ENCODE peak calls at places on chromosome 6, in seven cellular contexts. One of them, this sample, is unnamed.
A peak's percentile ranks its signal among the peaks of the same experiment; 100 is the strongest.

GRCh38 chr6:71347119-71347518 is 58.5 kb downstream of the OGFRL1 start:
- DNase-seq in fibroblast of mammary gland: no peak
- DNase-seq in activated effector memory CD4-positive, alpha-beta T cell treated with anti-CD3 and anti-CD28 coated beads, Interleukin-2, amount 50 U/mL, for 16 hours: no peak
- DNase-seq in LoVo: no peak
- DNase-seq in nephron progenitor cell: no peak
- DNase-seq in upper lobe of right lung: no peak
- DNase-seq in RPMI7951: no peak
- DNase-seq in this sample: no peak

GRCh38 chr6:155314773-155315515 is 660 bp upstream of the TFB1M start:
- DNase-seq in RPMI7951: peak; percentile 93
- DNase-seq in upper lobe of right lung: peak; percentile 71
- DNase-seq in nephron progenitor cell: no peak
- DNase-seq in fibroblast of mammary gland: peak; percentile 95
- DNase-seq in LoVo: peak; percentile 78
- DNase-seq in activated effector memory CD4-positive, alpha-beta T cell treated with anti-CD3 and anti-CD28 coated beads, Interleukin-2, amount 50 U/mL, for 16 hours: peak; percentile 79
- DNase-seq in this sample: peak; percentile 92

GRCh38 chr6:33840064-33840926 is 36.5 kb upstream of the MLN start:
- DNase-seq in activated effector memory CD4-positive, alpha-beta T cell treated with anti-CD3 and anti-CD28 coated beads, Interleukin-2, amount 50 U/mL, for 16 hours: peak; percentile 76
- DNase-seq in upper lobe of right lung: no peak
- DNase-seq in LoVo: peak; percentile 57
- DNase-seq in nephron progenitor cell: no peak
- DNase-seq in fibroblast of mammary gland: peak; percentile 97
- DNase-seq in RPMI7951: peak; percentile 100
- DNase-seq in this sample: peak; percentile 97

GRCh38 chr6:91299544-91300491 is 712.9 kb upstream of the MAP3K7 start:
- DNase-seq in activated effector memory CD4-positive, alpha-beta T cell treated with anti-CD3 and anti-CD28 coated beads, Interleukin-2, amount 50 U/mL, for 16 hours: no peak
- DNase-seq in RPMI7951: peak; percentile 8
- DNase-seq in nephron progenitor cell: no peak
- DNase-seq in upper lobe of right lung: no peak
- DNase-seq in fibroblast of mammary gland: peak; percentile 1
- DNase-seq in LoVo: no peak
- DNase-seq in this sample: peak; percentile 62

GRCh38 chr6:111776236-111777189 is 96.7 kb downstream of the FYN start:
- DNase-seq in fibroblast of mammary gland: no peak
- DNase-seq in RPMI7951: no peak
- DNase-seq in activated effector memory CD4-positive, alpha-beta T cell treated with anti-CD3 and anti-CD28 coated beads, Interleukin-2, amount 50 U/mL, for 16 hours: no peak
- DNase-seq in nephron progenitor cell: no peak
- DNase-seq in LoVo: no peak
- DNase-seq in upper lobe of right lung: no peak
- DNase-seq in this sample: no peak

GRCh38 chr6:23424584-23424983 is 701.4 kb upstream of the NRSN1 start:
- DNase-seq in activated effector memory CD4-positive, alpha-beta T cell treated with anti-CD3 and anti-CD28 coated beads, Interleukin-2, amount 50 U/mL, for 16 hours: no peak
- DNase-seq in LoVo: no peak
- DNase-seq in upper lobe of right lung: no peak
- DNase-seq in RPMI7951: no peak
- DNase-seq in nephron progenitor cell: no peak
- DNase-seq in fibroblast of mammary gland: no peak
- DNase-seq in this sample: peak; percentile 4

GRCh38 chr6:101080597-101080996 is 199.5 kb upstream of the ASCC3 start:
- DNase-seq in LoVo: peak; percentile 46
- DNase-seq in RPMI7951: no peak
- DNase-seq in upper lobe of right lung: no peak
- DNase-seq in nephron progenitor cell: no peak
- DNase-seq in activated effector memory CD4-positive, alpha-beta T cell treated with anti-CD3 and anti-CD28 coated beads, Interleukin-2, amount 50 U/mL, for 16 hours: no peak
- DNase-seq in fibroblast of mammary gland: peak; percentile 71
- DNase-seq in this sample: no peak

GRCh38 chr6:169663468-169663867 is 38.4 kb downstream of the WDR27 start:
- DNase-seq in LoVo: no peak
- DNase-seq in upper lobe of right lung: peak; percentile 49
- DNase-seq in nephron progenitor cell: no peak
- DNase-seq in fibroblast of mammary gland: no peak
- DNase-seq in RPMI7951: no peak
- DNase-seq in activated effector memory CD4-positive, alpha-beta T cell treated with anti-CD3 and anti-CD28 coated beads, Interleukin-2, amount 50 U/mL, for 16 hours: no peak
- DNase-seq in this sample: peak; percentile 98

GRCh38 chr6:111871725-111872520 is 1.3 kb downstream of the FYN start:
- DNase-seq in RPMI7951: peak; percentile 55
- DNase-seq in upper lobe of right lung: no peak
- DNase-seq in activated effector memory CD4-positive, alpha-beta T cell treated with anti-CD3 and anti-CD28 coated beads, Interleukin-2, amount 50 U/mL, for 16 hours: peak; percentile 76
- DNase-seq in LoVo: no peak
- DNase-seq in nephron progenitor cell: peak; percentile 61
- DNase-seq in fibroblast of mammary gland: peak; percentile 31
- DNase-seq in this sample: peak; percentile 50

GRCh38 chr6:71138416-71138815 is 150.2 kb upstream of the OGFRL1 start:
- DNase-seq in activated effector memory CD4-positive, alpha-beta T cell treated with anti-CD3 and anti-CD28 coated beads, Interleukin-2, amount 50 U/mL, for 16 hours: no peak
- DNase-seq in fibroblast of mammary gland: no peak
- DNase-seq in nephron progenitor cell: no peak
- DNase-seq in LoVo: no peak
- DNase-seq in RPMI7951: peak; percentile 52
- DNase-seq in upper lobe of right lung: no peak
- DNase-seq in this sample: no peak

GRCh38 chr6:99241905-99242534 is 107.5 kb downstream of the FAXC start:
- DNase-seq in RPMI7951: peak; percentile 22
- DNase-seq in activated effector memory CD4-positive, alpha-beta T cell treated with anti-CD3 and anti-CD28 coated beads, Interleukin-2, amount 50 U/mL, for 16 hours: no peak
- DNase-seq in nephron progenitor cell: peak; percentile 23
- DNase-seq in LoVo: peak; percentile 7
- DNase-seq in fibroblast of mammary gland: peak; percentile 33
- DNase-seq in upper lobe of right lung: no peak
- DNase-seq in this sample: peak; percentile 54

GRCh38 chr6:45076217-45076616 is 251.9 kb upstream of the RUNX2 start:
- DNase-seq in fibroblast of mammary gland: peak; percentile 93
- DNase-seq in RPMI7951: peak; percentile 34
- DNase-seq in nephron progenitor cell: no peak
- DNase-seq in LoVo: no peak
- DNase-seq in upper lobe of right lung: no peak
- DNase-seq in activated effector memory CD4-positive, alpha-beta T cell treated with anti-CD3 and anti-CD28 coated beads, Interleukin-2, amount 50 U/mL, for 16 hours: no peak
- DNase-seq in this sample: no peak

GRCh38 chr6:62283828-62284411 is 2.1 kb downstream of the KHDRBS2 start:
- DNase-seq in nephron progenitor cell: peak; percentile 20
- DNase-seq in fibroblast of mammary gland: peak; percentile 28
- DNase-seq in upper lobe of right lung: no peak
- DNase-seq in LoVo: peak; percentile 23
- DNase-seq in activated effector memory CD4-positive, alpha-beta T cell treated with anti-CD3 and anti-CD28 coated beads, Interleukin-2, amount 50 U/mL, for 16 hours: no peak
- DNase-seq in RPMI7951: peak; percentile 3
- DNase-seq in this sample: peak; percentile 78

GRCh38 chr6:151502499-151502898 is 8.7 kb downstream of the CCDC170 start:
- DNase-seq in upper lobe of right lung: no peak
- DNase-seq in activated effector memory CD4-positive, alpha-beta T cell treated with anti-CD3 and anti-CD28 coated beads, Interleukin-2, amount 50 U/mL, for 16 hours: no peak
- DNase-seq in LoVo: peak; percentile 74
- DNase-seq in RPMI7951: no peak
- DNase-seq in fibroblast of mammary gland: peak; percentile 63
- DNase-seq in nephron progenitor cell: no peak
- DNase-seq in this sample: peak; percentile 50

GRCh38 chr6:163291622-163292021 is 122.9 kb upstream of the QKI start:
- DNase-seq in nephron progenitor cell: no peak
- DNase-seq in activated effector memory CD4-positive, alpha-beta T cell treated with anti-CD3 and anti-CD28 coated beads, Interleukin-2, amount 50 U/mL, for 16 hours: no peak
- DNase-seq in RPMI7951: peak; percentile 27
- DNase-seq in fibroblast of mammary gland: peak; percentile 78
- DNase-seq in LoVo: no peak
- DNase-seq in upper lobe of right lung: no peak
- DNase-seq in this sample: no peak

GRCh38 chr6:170446841-170447560 is 106.1 kb downstream of the PSMB1 start:
- DNase-seq in fibroblast of mammary gland: no peak
- DNase-seq in RPMI7951: peak; percentile 89
- DNase-seq in activated effector memory CD4-positive, alpha-beta T cell treated with anti-CD3 and anti-CD28 coated beads, Interleukin-2, amount 50 U/mL, for 16 hours: peak; percentile 57
- DNase-seq in upper lobe of right lung: peak; percentile 52
- DNase-seq in nephron progenitor cell: no peak
- DNase-seq in LoVo: no peak
- DNase-seq in this sample: no peak

GRCh38 chr6:107115695-107116327 is 496 bp upstream of the BEND3 start:
- DNase-seq in upper lobe of right lung: peak; percentile 78
- DNase-seq in nephron progenitor cell: peak; percentile 84
- DNase-seq in fibroblast of mammary gland: no peak
- DNase-seq in RPMI7951: peak; percentile 34
- DNase-seq in activated effector memory CD4-positive, alpha-beta T cell treated with anti-CD3 and anti-CD28 coated beads, Interleukin-2, amount 50 U/mL, for 16 hours: peak; percentile 65
- DNase-seq in LoVo: peak; percentile 56
- DNase-seq in this sample: peak; percentile 78

GRCh38 chr6:121971886-121972285 is 427.6 kb upstream of the HSF2 start:
- DNase-seq in upper lobe of right lung: no peak
- DNase-seq in RPMI7951: peak; percentile 26
- DNase-seq in LoVo: peak; percentile 11
- DNase-seq in activated effector memory CD4-positive, alpha-beta T cell treated with anti-CD3 and anti-CD28 coated beads, Interleukin-2, amount 50 U/mL, for 16 hours: no peak
- DNase-seq in fibroblast of mammary gland: no peak
- DNase-seq in nephron progenitor cell: no peak
- DNase-seq in this sample: no peak